ENCODE peak calls at places on chromosomes 13 and 19, in five cellular contexts. One of them, this sample, is unnamed.
A peak's percentile ranks its signal among the peaks of the same experiment; 100 is the strongest.

GRCh38 chr13:100581504-100581903 is 7.1 kb downstream of the GGACT start:
- ATAC-seq in left ventricle myocardium superior: no peak
- ATAC-seq in naive thymus-derived CD8-positive, alpha-beta T cell: peak; percentile 46
- ATAC-seq in activated T-cell treated with anti-CD3 and anti-CD28 coated beads, Interleukin-2, amount 50 U/mL, for 4 hours: peak; percentile 58
- ATAC-seq in natural killer cell: peak; percentile 65
- ATAC-seq in this sample: no peak

GRCh38 chr19:47002853-47003610 is 16.6 kb upstream of the NPAS1 start:
- ATAC-seq in natural killer cell: no peak
- ATAC-seq in left ventricle myocardium superior: peak; percentile 62
- ATAC-seq in naive thymus-derived CD8-positive, alpha-beta T cell: no peak
- ATAC-seq in activated T-cell treated with anti-CD3 and anti-CD28 coated beads, Interleukin-2, amount 50 U/mL, for 4 hours: no peak
- ATAC-seq in this sample: no peak

GRCh38 chr19:54541712-54542111 is 31.9 kb upstream of the LILRA2 start:
- ATAC-seq in left ventricle myocardium superior: no peak
- ATAC-seq in natural killer cell: no peak
- ATAC-seq in naive thymus-derived CD8-positive, alpha-beta T cell: no peak
- ATAC-seq in activated T-cell treated with anti-CD3 and anti-CD28 coated beads, Interleukin-2, amount 50 U/mL, for 4 hours: no peak
- ATAC-seq in this sample: no peak

GRCh38 chr19:17683078-17683477 is 5.1 kb downstream of the UNC13A start:
- ATAC-seq in left ventricle myocardium superior: no peak
- ATAC-seq in natural killer cell: no peak
- ATAC-seq in naive thymus-derived CD8-positive, alpha-beta T cell: no peak
- ATAC-seq in activated T-cell treated with anti-CD3 and anti-CD28 coated beads, Interleukin-2, amount 50 U/mL, for 4 hours: no peak
- ATAC-seq in this sample: no peak

GRCh38 chr13:99382428-99383133 is 75.4 kb upstream of the GPR183 start:
- ATAC-seq in activated T-cell treated with anti-CD3 and anti-CD28 coated beads, Interleukin-2, amount 50 U/mL, for 4 hours: peak; percentile 17
- ATAC-seq in natural killer cell: no peak
- ATAC-seq in naive thymus-derived CD8-positive, alpha-beta T cell: peak; percentile 34
- ATAC-seq in left ventricle myocardium superior: no peak
- ATAC-seq in this sample: no peak

GRCh38 chr13:30334663-30335386 is 27.5 kb upstream of the KATNAL1 start:
- ATAC-seq in left ventricle myocardium superior: peak; percentile 16
- ATAC-seq in naive thymus-derived CD8-positive, alpha-beta T cell: no peak
- ATAC-seq in natural killer cell: no peak
- ATAC-seq in activated T-cell treated with anti-CD3 and anti-CD28 coated beads, Interleukin-2, amount 50 U/mL, for 4 hours: no peak
- ATAC-seq in this sample: no peak

GRCh38 chr13:29707876-29708543 is 112.5 kb upstream of the SLC7A1 start:
- ATAC-seq in activated T-cell treated with anti-CD3 and anti-CD28 coated beads, Interleukin-2, amount 50 U/mL, for 4 hours: peak; percentile 78
- ATAC-seq in left ventricle myocardium superior: peak; percentile 75
- ATAC-seq in naive thymus-derived CD8-positive, alpha-beta T cell: no peak
- ATAC-seq in natural killer cell: peak; percentile 54
- ATAC-seq in this sample: peak; percentile 88

GRCh38 chr19:49739098-49739497 is 24.0 kb downstream of the TSKS start:
- ATAC-seq in natural killer cell: no peak
- ATAC-seq in left ventricle myocardium superior: no peak
- ATAC-seq in activated T-cell treated with anti-CD3 and anti-CD28 coated beads, Interleukin-2, amount 50 U/mL, for 4 hours: no peak
- ATAC-seq in naive thymus-derived CD8-positive, alpha-beta T cell: no peak
- ATAC-seq in this sample: no peak

GRCh38 chr13:48804836-48805601 is 151.3 kb downstream of the CYSLTR2 start:
- ATAC-seq in left ventricle myocardium superior: no peak
- ATAC-seq in naive thymus-derived CD8-positive, alpha-beta T cell: no peak
- ATAC-seq in natural killer cell: no peak
- ATAC-seq in activated T-cell treated with anti-CD3 and anti-CD28 coated beads, Interleukin-2, amount 50 U/mL, for 4 hours: peak; percentile 86
- ATAC-seq in this sample: peak; percentile 52

GRCh38 chr13:34356686-34357434 is 538.9 kb downstream of the RFC3 start:
- ATAC-seq in naive thymus-derived CD8-positive, alpha-beta T cell: no peak
- ATAC-seq in activated T-cell treated with anti-CD3 and anti-CD28 coated beads, Interleukin-2, amount 50 U/mL, for 4 hours: no peak
- ATAC-seq in left ventricle myocardium superior: no peak
- ATAC-seq in natural killer cell: no peak
- ATAC-seq in this sample: peak; percentile 52

GRCh38 chr19:56295531-56296455 is 18.8 kb downstream of the ZSCAN5A start:
- ATAC-seq in left ventricle myocardium superior: no peak
- ATAC-seq in activated T-cell treated with anti-CD3 and anti-CD28 coated beads, Interleukin-2, amount 50 U/mL, for 4 hours: no peak
- ATAC-seq in natural killer cell: no peak
- ATAC-seq in naive thymus-derived CD8-positive, alpha-beta T cell: no peak
- ATAC-seq in this sample: no peak

GRCh38 chr19:19679176-19680073 is 10.8 kb downstream of the ZNF101 start:
- ATAC-seq in naive thymus-derived CD8-positive, alpha-beta T cell: no peak
- ATAC-seq in left ventricle myocardium superior: no peak
- ATAC-seq in activated T-cell treated with anti-CD3 and anti-CD28 coated beads, Interleukin-2, amount 50 U/mL, for 4 hours: no peak
- ATAC-seq in natural killer cell: no peak
- ATAC-seq in this sample: no peak

This sample was measured in SK-N-SH treated with all-trans-retinoic acid at 6 μM for 48 hours.